ENCODE peak calls at places on chromosome 14, in seven cellular contexts. K is Peyer's patch, E is tibial artery, O is ovary, I is stomach, Y is MM.1S, L is endothelial cell. S is an unnamed sample.

GRCh38 chr14:49853572-49854375 is 1.2 kb upstream of the NEMF start:
- DNase-seq in K (peak), E (peak), O (peak), I (peak), Y (peak), L (peak), S (peak)

GRCh38 chr14:102592969-102593840 is 756 bp downstream of the RCOR1 start:
- DNase-seq in K (peak), E (peak), O (peak), I (peak), Y (peak), L (peak), S (peak)

GRCh38 chr14:30798961-30799360 is 75.4 kb upstream of the COCH start:
- DNase-seq in K (no peak), E (no peak), O (no peak), I (no peak), Y (no peak), L (no peak), S (no peak)

GRCh38 chr14:90273532-90273931 is 17.2 kb downstream of the PSMC1 start:
- DNase-seq in K (no peak), E (peak), O (no peak), I (no peak), Y (no peak), L (no peak), S (no peak)

GRCh38 chr14:38958589-38958988 is 144.4 kb downstream of the SEC23A start:
- DNase-seq in K (no peak), E (no peak), O (no peak), I (no peak), Y (no peak), L (no peak), S (no peak)

GRCh38 chr14:85217412-85217811 is 312.5 kb upstream of the FLRT2 start:
- DNase-seq in K (no peak), E (no peak), O (no peak), I (no peak), Y (no peak), L (no peak), S (peak)

GRCh38 chr14:22952418-22952817 is 4.5 kb downstream of the HAUS4 start:
- DNase-seq in K (no peak), E (no peak), O (no peak), I (no peak), Y (no peak), L (no peak), S (no peak)

GRCh38 chr14:77554816-77555599 is 56.4 kb upstream of the ISM2 start:
- DNase-seq in K (no peak), E (no peak), O (no peak), I (no peak), Y (no peak), L (no peak), S (no peak)

GRCh38 chr14:22432348-22432976 is 156.6 kb downstream of the DAD1 start:
- DNase-seq in K (no peak), E (peak), O (peak), I (peak), Y (no peak), L (no peak), S (peak)

GRCh38 chr14:81301813-81302212 is 81.1 kb upstream of the GTF2A1 start:
- DNase-seq in K (no peak), E (no peak), O (no peak), I (no peak), Y (no peak), L (no peak), S (no peak)

GRCh38 chr14:77543240-77543551 is 44.6 kb upstream of the ISM2 start:
- DNase-seq in K (no peak), E (no peak), O (no peak), I (no peak), Y (no peak), L (no peak), S (no peak)

GRCh38 chr14:21680072-21680471 is 6.5 kb upstream of the OR4E1 start:
- DNase-seq in K (no peak), E (no peak), O (no peak), I (no peak), Y (no peak), L (no peak), S (peak)

GRCh38 chr14:67497216-67497615 is 8.7 kb upstream of the TMEM229B start:
- DNase-seq in K (no peak), E (no peak), O (no peak), I (no peak), Y (no peak), L (no peak), S (no peak)

GRCh38 chr14:24232645-24233537 is at the start of gene GMPR2:
- DNase-seq in K (peak), E (no peak), O (no peak), I (no peak), Y (no peak), L (no peak), S (no peak)

GRCh38 chr14:51921026-51921425 is 60.6 kb downstream of the GNG2 start:
- DNase-seq in K (no peak), E (no peak), O (no peak), I (no peak), Y (no peak), L (no peak), S (no peak)

GRCh38 chr14:85702191-85702590 is 172.2 kb downstream of the FLRT2 start:
- DNase-seq in K (no peak), E (no peak), O (no peak), I (no peak), Y (no peak), L (no peak), S (no peak)

GRCh38 chr14:54828031-54828430 is 74.6 kb downstream of the GCH1 start:
- DNase-seq in K (no peak), E (no peak), O (no peak), I (no peak), Y (no peak), L (no peak), S (no peak)

GRCh38 chr14:45185110-45185814 is 49.5 kb downstream of the FANCM start:
- DNase-seq in K (no peak), E (no peak), O (no peak), I (no peak), Y (no peak), L (no peak), S (no peak)

GRCh38 chr14:96267916-96268315 is 11.9 kb downstream of the BDKRB1 start:
- DNase-seq in K (no peak), E (no peak), O (no peak), I (no peak), Y (no peak), L (no peak), S (no peak)

DNA sequence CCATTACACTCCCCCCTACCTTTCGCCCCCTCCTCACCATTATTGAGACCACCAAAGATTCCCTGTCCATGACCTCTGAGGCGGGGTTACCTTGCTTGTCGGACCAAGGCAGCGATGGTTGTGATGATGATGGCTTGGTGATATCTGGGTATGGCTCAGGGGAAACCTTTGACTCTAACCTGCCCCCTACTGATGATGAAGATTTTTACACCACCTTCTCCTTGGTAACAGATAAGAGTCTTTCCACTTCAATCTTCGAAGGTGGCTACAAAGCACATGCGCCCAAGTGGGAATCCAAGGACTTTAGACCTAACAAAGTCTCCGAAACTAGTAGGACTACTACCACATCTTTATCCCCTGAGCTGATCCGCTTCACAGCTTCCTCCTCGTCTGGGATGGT is 350.2 kb downstream of the DIO2 start:
- DNase-seq in K (no peak), E (no peak), O (no peak), I (no peak), Y (no peak), L (peak), S (no peak)
- TF ChIP-seq CTCF in K (no peak), E (no peak), O (no peak), I (no peak), Y (no peak), L (peak), S (no peak)

DNA sequence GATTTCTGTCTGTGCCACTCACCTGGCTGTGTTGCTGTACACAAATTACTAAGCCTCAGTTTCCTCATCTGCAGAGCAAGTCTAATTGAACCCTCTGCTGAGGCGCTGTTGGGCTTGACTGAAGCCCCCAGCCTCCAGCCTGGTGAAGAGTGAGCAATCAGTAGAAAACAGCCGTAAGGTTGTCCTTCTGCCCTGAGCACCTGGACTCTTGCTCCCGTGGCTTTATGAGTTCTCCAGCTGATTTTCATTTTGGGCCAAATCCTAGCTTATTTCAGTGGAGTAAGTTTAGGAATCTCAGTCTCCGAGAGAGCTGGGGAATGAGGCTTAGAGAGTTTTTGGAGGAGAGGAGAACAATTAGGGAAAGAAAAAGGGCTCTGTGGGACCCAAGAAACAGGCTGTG is 133.9 kb upstream of the EVL start:
- DNase-seq in K (no peak), E (no peak), O (no peak), I (no peak), Y (no peak), L (no peak), S (no peak)
- TF ChIP-seq CTCF in K (no peak), E (no peak), O (no peak), I (no peak), Y (no peak), L (no peak), S (no peak)

GRCh38 chr14:105485720-105486332 is 860 bp upstream of the CRIP1 start:
- DNase-seq in K (no peak), E (no peak), O (peak), I (no peak), Y (no peak), L (peak), S (no peak)
- TF ChIP-seq CTCF in K (peak), E (peak), O (no peak), I (no peak), Y (peak), L (no peak), S (peak)

GRCh38 chr14:91870890-91871289 is 3.6 kb upstream of the TC2N start:
- DNase-seq in K (no peak), E (no peak), O (no peak), I (no peak), Y (no peak), L (no peak), S (no peak)
- TF ChIP-seq CTCF in K (no peak), E (no peak), O (no peak), I (no peak), Y (no peak), L (no peak), S (no peak)

GRCh38 chr14:88340357-88340756 is 17.3 kb upstream of the KCNK10 start:
- DNase-seq in K (no peak), E (no peak), O (no peak), I (no peak), Y (no peak), L (no peak), S (no peak)
- TF ChIP-seq CTCF in K (no peak), E (no peak), O (no peak), I (no peak), Y (no peak), L (no peak), S (no peak)

DNA sequence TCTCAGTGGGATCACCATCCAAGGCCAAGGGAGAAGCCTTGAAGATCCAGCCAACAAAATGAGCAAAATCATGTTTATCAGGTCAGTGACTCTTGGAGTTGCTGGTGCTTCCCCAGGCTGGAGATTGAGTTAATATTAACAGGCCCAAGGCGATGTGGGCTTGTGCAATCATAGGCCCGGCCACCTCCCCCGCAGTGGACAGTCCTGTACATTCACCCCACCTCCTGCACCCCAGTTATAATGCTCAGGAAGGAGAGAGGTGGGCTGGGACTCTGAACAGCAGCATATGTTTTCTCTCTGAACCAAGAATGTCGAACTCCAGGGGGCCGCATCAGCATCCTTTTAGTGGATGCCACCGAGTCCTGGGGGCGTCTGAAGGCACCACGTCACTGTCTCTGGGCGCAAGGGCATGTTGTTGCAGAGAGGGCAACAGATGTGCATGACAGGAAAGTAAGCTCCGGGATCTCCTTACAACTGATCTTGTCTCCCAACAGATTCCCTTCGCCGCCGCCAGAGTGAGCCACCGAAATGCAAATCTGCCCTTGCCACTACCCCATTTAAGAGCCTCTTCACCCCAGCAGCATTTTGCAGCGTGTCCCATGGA is 32.2 kb upstream of the SERPINA6 start:
- DNase-seq in K (no peak), E (no peak), O (peak), I (peak), Y (no peak), L (peak), S (peak)
- TF ChIP-seq CTCF in K (peak), E (peak), O (no peak), I (peak), Y (no peak), L (no peak), S (peak)

GRCh38 chr14:88286309-88286708 is 36.8 kb downstream of the KCNK10 start:
- DNase-seq in K (no peak), E (no peak), O (no peak), I (no peak), Y (no peak), L (no peak), S (no peak)

GRCh38 chr14:88289996-88290395 is 33.1 kb downstream of the KCNK10 start:
- DNase-seq in K (no peak), E (no peak), O (no peak), I (no peak), Y (no peak), L (no peak), S (no peak)

DNA sequence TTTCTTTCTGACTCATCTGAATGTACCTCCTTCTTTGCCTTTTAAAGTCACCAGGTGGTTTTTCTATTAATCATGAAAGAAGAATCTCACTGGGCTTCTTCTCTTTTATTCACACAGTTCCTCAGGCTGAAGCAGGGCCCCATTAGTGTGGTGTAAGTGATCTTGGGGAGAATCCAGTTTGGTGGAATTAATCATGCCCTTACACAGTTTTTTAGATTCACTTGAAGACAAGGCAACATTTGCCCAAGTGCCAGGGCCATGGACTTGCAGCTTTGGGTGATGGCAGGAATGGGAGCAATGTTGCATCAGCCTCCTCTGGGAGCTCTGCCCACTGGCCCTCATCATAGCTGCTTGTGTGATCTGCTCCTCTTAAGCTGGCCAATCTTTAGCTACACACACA is 33.9 kb downstream of the KCNK10 start:
- DNase-seq in K (no peak), E (no peak), O (no peak), I (no peak), Y (no peak), L (no peak), S (no peak)
- TF ChIP-seq CTCF in K (no peak), E (no peak), O (no peak), I (no peak), Y (no peak), L (no peak), S (no peak)

DNA sequence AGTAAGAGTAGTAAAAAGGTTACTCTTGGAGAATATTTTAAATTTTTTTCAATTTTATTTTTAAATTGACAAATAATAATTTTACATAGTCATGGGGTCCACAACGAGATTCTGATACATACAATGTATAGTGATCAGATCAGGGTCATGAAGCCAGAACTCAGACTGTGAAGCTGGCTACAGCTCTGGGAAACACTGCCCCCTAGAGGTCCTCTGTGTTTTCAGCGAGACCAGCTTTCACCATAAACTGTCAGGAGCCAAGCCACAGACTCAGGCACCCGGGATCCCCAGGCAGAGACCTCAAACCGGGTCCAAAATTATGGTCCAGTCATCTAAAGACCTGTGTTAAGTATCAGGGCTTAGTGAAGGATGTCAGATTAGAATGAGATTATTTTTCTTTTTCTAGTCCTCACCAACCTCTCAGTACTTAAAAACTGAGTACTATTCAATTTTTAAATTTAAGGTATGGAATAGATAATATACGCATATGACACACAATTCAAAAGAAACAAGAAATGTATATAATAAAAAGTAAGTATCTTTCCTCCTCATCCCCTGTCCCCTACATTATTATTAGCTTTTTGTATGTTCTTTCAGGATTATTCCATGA is 397.1 kb downstream of the MDGA2 start:
- DNase-seq in K (no peak), E (no peak), O (peak), I (peak), Y (peak), L (peak), S (peak)
- TF ChIP-seq CTCF in K (peak), E (peak), O (no peak), I (no peak), Y (peak), L (peak), S (peak)